ENCODE peak calls at places on chromosomes 13 and 19, in seven cellular contexts. B, K, V, N, X, L and F are unnamed samples.
A peak's percentile ranks its signal among the peaks of the same experiment; 100 is the strongest.

GRCh38 chr13:114081761-114082681 is 50.4 kb downstream of the RASA3 start:
- DNase-seq in L (no peak), V (no peak), K (no peak), B (no peak), X (no peak), N (no peak), F (no peak)

GRCh38 chr13:110639935-110640334 is 24.6 kb downstream of the NAXD start:
- DNase-seq in L (no peak), B (no peak), X (no peak), N (no peak), V (no peak), K (no peak), F (no peak)

GRCh38 chr19:38290631-38291147 is 13.4 kb upstream of the C19orf33 start:
- DNase-seq in X (no peak), L (no peak), B (no peak), N (no peak), V (no peak), K (no peak), F (no peak)

GRCh38 chr13:30792257-30793000 is 57.1 kb downstream of the ALOX5AP start:
- DNase-seq in B (no peak), X (no peak), N (no peak), K (peak; percentile 75), V (no peak), L (peak; percentile 61), F (no peak)

GRCh38 chr19:41321204-41321599 is 11.2 kb downstream of the CCDC97 start:
- DNase-seq in V (no peak), B (no peak), X (no peak), K (no peak), L (no peak), N (no peak), F (no peak)

GRCh38 chr13:62525652-62526051 is 1110.0 kb upstream of the PCDH20 start:
- DNase-seq in N (no peak), X (no peak), V (no peak), B (no peak), K (no peak), L (no peak), F (no peak)

GRCh38 chr13:76516013-76516412 is 370.2 kb downstream of the KCTD12 start:
- DNase-seq in V (no peak), K (no peak), L (no peak), B (no peak), X (no peak), N (no peak), F (no peak)

GRCh38 chr13:110163020-110163658 is 143.8 kb downstream of the COL4A1 start:
- DNase-seq in K (peak; percentile 52), N (no peak), V (no peak), X (no peak), B (no peak), L (no peak), F (no peak)

GRCh38 chr13:58949646-58950045 is 1214.1 kb downstream of the DIAPH3 start:
- DNase-seq in B (peak; percentile 55), K (no peak), V (no peak), N (no peak), L (no peak), X (no peak), F (no peak)

GRCh38 chr13:41590643-41591042 is 133.3 kb downstream of the RGCC start:
- DNase-seq in N (no peak), V (no peak), K (no peak), B (no peak), L (no peak), X (no peak), F (no peak)

GRCh38 chr19:11380653-11381534 is 3.2 kb downstream of the EPOR start:
- DNase-seq in X (peak; percentile 65), L (peak; percentile 98), N (peak; percentile 98), K (peak; percentile 95), B (peak; percentile 95), V (peak; percentile 95), F (peak; percentile 98)

GRCh38 chr13:51243832-51244231 is 21.6 kb downstream of the FAM124A start:
- DNase-seq in V (no peak), X (no peak), B (peak; percentile 72), K (no peak), N (no peak), L (no peak), F (no peak)

GRCh38 chr13:51240888-51241475 is 18.8 kb downstream of the FAM124A start:
- DNase-seq in K (no peak), V (no peak), L (no peak), N (no peak), B (peak; percentile 41), X (no peak), F (no peak)

GRCh38 chr13:51244637-51245405 is 22.6 kb downstream of the FAM124A start:
- DNase-seq in X (no peak), K (no peak), B (peak; percentile 56), L (no peak), V (no peak), N (no peak), F (no peak)

GRCh38 chr13:51241720-51242119 is 19.5 kb downstream of the FAM124A start:
- DNase-seq in X (no peak), N (no peak), L (no peak), B (peak; percentile 24), K (no peak), V (no peak), F (no peak)

DNA sequence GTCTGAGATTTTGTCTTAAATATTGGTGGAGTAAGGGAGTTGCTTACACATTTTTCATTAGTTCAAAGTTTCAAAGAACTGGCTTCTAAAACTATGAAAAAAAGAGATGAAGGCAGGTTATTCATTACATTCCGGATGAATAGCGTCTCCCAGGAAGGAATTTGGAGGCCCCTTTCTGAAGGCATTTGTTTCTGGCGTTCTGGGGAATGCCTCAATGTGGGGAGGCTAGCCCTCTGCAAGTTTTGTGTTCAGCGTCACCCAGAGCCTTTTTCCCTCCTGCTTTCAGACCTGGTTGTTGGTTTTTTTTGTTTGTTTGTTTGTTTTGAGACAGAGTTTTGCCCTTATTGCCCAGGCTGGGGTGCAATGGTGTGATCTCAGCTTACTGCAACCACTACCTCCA is 21.0 kb downstream of the FAM124A start:
- DNase-seq in V (no peak), B (peak; percentile 51), L (no peak), X (no peak), N (no peak), K (no peak), F (no peak)
- TF ChIP-seq TAF1 in V (no peak), B (no peak), L (no peak), X (no peak), N (no peak), K (no peak), F (no peak)

DNA sequence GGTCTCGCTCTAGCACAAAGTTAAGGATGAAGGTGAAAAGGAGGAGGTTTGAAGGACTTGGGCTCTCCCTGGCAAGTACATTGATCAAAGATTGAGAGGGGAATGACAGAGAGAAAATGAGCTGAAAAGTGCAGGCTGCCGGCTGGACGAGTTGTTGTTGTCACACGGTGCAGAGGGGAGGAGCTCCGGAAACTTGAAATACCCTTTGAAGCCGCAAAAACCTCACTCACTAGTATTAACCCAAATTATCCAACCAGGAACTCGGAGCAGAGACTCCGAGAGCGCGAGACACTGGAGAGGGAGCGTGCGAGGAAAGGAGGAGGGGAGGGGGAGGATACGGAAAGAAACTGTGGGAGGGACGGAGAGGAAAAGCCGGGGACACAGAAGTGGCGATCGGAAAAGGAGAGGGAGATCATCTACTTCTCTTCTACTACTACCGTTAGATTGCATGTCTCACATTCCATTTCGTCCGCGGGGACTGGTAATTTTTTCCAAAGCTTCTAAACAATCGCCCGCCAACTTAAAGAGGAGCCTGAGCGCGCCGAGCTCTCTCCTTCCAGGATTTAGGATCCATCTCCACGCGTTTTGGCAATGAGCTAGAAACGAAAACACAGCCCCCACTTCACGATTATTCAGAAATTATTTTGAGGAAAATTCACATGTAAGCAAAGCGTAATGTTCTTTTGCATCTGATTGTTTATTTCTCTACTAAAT is at the start of gene DACH1:
- DNase-seq in B (peak; percentile 59), K (peak; percentile 69), V (no peak), N (peak; percentile 26), X (peak; percentile 3), L (peak; percentile 7), F (peak; percentile 21)
- TF ChIP-seq TAF1 in B (no peak), K (no peak), V (no peak), N (no peak), X (no peak), L (no peak), F (no peak)

DNA sequence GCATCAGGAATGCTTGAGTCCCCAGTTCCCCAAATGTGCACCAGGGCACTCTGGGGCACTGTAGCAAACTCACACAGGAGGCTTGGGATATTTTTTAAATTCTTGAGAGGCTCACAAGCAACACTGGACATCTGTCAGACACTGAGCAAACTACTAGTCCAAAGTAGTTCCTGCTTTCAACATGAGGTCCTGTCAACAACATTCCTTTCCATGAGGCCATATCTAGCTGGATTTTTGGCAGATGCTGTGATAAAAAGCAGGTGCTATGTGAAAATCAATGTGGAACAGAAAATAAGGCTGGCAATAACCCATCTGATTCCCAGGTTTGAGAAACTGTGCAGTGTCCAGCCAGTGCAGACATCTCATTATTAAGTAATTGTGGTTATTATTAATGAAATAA is 50.5 kb downstream of the STARD13 start:
- DNase-seq in V (no peak), N (no peak), X (no peak), L (peak; percentile 71), B (no peak), K (no peak), F (no peak)
- TF ChIP-seq TAF1 in V (no peak), N (no peak), X (no peak), L (no peak), B (no peak), K (no peak), F (no peak)

GRCh38 chr19:13934785-13935109 is 3.5 kb downstream of the PODNL1 start:
- DNase-seq in V (no peak), X (no peak), L (no peak), N (no peak), K (no peak), B (no peak), F (no peak)

GRCh38 chr19:13935765-13936486 is 2.3 kb downstream of the PODNL1 start:
- DNase-seq in V (no peak), K (peak; percentile 73), N (no peak), X (peak; percentile 64), B (no peak), L (no peak), F (no peak)

GRCh38 chr19:13938361-13939027 is at the start of gene PODNL1:
- DNase-seq in X (no peak), B (no peak), V (no peak), N (no peak), L (no peak), K (peak; percentile 86), F (no peak)

GRCh38 chr19:13932911-13933393 is 5.3 kb downstream of the PODNL1 start:
- DNase-seq in B (no peak), K (peak; percentile 18), X (no peak), L (no peak), V (no peak), N (no peak), F (no peak)

DNA sequence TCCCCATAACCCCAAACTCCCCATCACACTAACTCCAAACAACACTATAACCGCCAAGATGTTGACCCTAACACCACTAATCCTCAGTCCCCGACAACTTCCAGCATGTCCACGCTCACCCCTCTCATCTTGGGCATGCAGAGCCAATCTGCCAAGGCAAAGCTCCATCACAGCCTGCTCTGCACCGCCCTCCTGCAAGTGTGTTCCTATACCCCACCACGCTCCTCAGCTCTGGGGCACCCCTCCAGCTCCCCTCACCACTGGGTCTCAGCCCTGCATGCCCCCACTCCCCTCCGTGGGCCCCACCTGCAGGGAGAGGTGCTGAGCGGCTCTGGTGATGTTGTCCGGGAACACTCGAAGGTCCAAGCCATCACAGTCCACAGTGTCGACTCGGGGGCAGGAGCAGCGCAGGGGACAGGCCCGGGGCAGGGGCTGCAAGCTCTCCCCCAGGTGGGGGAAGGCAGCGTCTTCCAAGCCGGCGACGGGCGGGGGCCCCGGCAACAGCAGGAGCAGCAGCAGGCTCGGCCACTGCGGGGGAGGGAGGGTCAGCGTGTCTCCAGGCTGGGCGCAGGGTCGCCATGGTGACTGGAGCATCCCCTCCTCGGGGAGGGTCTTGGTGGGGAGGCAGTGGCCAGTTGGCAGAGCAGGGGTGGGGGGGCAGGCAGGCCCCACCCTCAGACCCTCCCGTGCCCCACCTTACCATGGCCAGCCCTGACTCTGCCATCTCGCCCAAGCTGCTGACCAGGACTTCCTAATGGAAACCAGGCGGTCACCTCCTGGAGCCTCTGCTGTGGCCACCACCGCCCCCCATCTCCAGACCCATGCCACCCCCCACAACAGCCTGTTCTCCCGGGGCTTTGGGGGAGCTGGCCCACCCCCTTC is 497 bp downstream of the PODNL1 start:
- DNase-seq in B (no peak), N (no peak), X (peak; percentile 37), K (peak; percentile 87), L (no peak), V (no peak), F (no peak)
- TF ChIP-seq TAF1 in B (no peak), N (no peak), X (no peak), K (no peak), L (no peak), V (no peak), F (no peak)